ENCODE peak calls at places on chromosomes 12 and 14, in eight cellular contexts. Q, B, G, C, D, M, V and Y are unnamed samples.
A peak's percentile ranks its signal among the peaks of the same experiment; 100 is the strongest.

GRCh38 chr14:31987691-31988090 is 89.4 kb upstream of the ARHGAP5 start:
- DNase-seq in Q (no peak), B (no peak), G (no peak), C (no peak), D (no peak), M (no peak), V (no peak), Y (no peak)

GRCh38 chr12:111715242-111715641 is 29.4 kb downstream of the ACAD10 start:
- DNase-seq in Q (no peak), B (peak; percentile 1), G (no peak), C (no peak), D (no peak), M (no peak), V (no peak), Y (no peak)

GRCh38 chr14:61178226-61179060 is 102.7 kb downstream of the TMEM30B start:
- DNase-seq in Q (no peak), B (peak; percentile 97), G (peak; percentile 83), C (no peak), D (no peak), M (no peak), V (peak; percentile 95), Y (peak; percentile 92)

GRCh38 chr12:6927999-6928702 is 392 bp downstream of the ATN1 start:
- DNase-seq in Q (no peak), B (no peak), G (no peak), C (no peak), D (no peak), M (no peak), V (no peak), Y (no peak)

GRCh38 chr12:111455448-111456320 is 50.0 kb downstream of the SH2B3 start:
- DNase-seq in Q (no peak), B (peak; percentile 76), G (no peak), C (no peak), D (no peak), M (no peak), V (no peak), Y (no peak)

GRCh38 chr12:108884116-108885012 is 4.5 kb downstream of the DAO start:
- DNase-seq in Q (peak; percentile 39), B (peak; percentile 25), G (peak; percentile 39), C (peak; percentile 66), D (peak; percentile 80), M (no peak), V (no peak), Y (no peak)

GRCh38 chr14:79764288-79764687 is 447.0 kb downstream of the DIO2 start:
- DNase-seq in Q (no peak), B (no peak), G (no peak), C (no peak), D (no peak), M (no peak), V (no peak), Y (no peak)

GRCh38 chr14:64845878-64846277 is 33.8 kb downstream of the SPTB start:
- DNase-seq in Q (no peak), B (peak; percentile 12), G (no peak), C (no peak), D (no peak), M (no peak), V (peak; percentile 56), Y (no peak)

GRCh38 chr14:89428556-89429196 is 11.6 kb upstream of the FOXN3 start:
- DNase-seq in Q (no peak), B (no peak), G (no peak), C (no peak), D (no peak), M (no peak), V (no peak), Y (no peak)

GRCh38 chr14:90851327-90852036 is 35.3 kb upstream of the TTC7B start:
- DNase-seq in Q (no peak), B (no peak), G (no peak), C (no peak), D (no peak), M (no peak), V (no peak), Y (no peak)

GRCh38 chr12:47024463-47024862 is 55.0 kb upstream of the PCED1B start:
- DNase-seq in Q (no peak), B (peak; percentile 18), G (no peak), C (no peak), D (no peak), M (no peak), V (no peak), Y (no peak)

GRCh38 chr12:40378721-40379120 is 153.9 kb downstream of the LRRK2 start:
- DNase-seq in Q (no peak), B (no peak), G (no peak), C (no peak), D (no peak), M (no peak), V (no peak), Y (no peak)

GRCh38 chr12:127172857-127173256 is 1094.1 kb upstream of the TMEM132C start:
- DNase-seq in Q (no peak), B (no peak), G (no peak), C (no peak), D (no peak), M (no peak), V (no peak), Y (no peak)

GRCh38 chr12:123097521-123098084 is 53.3 kb downstream of the PITPNM2 start:
- DNase-seq in Q (no peak), B (peak; percentile 3), G (no peak), C (peak; percentile 45), D (no peak), M (no peak), V (no peak), Y (no peak)

DNA sequence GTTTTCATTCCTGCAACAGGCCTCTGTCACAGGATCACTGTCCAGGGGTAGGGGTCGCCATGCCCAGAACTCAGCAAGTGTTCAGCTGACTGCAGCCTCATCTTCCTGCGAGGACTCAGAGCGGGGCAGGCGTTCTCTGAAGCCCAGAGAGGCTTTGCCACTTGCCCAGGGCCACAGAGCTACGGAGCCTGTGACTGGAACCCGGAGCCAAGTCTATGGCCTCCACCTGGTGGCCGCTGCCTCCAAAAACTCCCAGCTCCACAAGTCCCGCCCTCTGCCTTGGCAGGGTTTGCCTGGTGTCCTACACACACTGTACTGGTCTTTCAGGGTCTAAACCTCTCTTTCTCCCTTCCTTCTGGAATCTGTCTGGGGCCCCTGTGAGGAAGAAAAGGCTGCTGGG is 8.7 kb upstream of the PPP1R13B start:
- DNase-seq in Q (no peak), B (no peak), G (no peak), C (no peak), D (no peak), M (no peak), V (no peak), Y (no peak)
- H3K4me3 ChIP-seq in Q (no peak overlapping the region), B (no peak overlapping the region), G (no peak overlapping the region), C (no peak overlapping the region), D (no peak overlapping the region), M (no peak overlapping the region), V (no peak overlapping the region), Y (no peak overlapping the region)

GRCh38 chr14:63478437-63478852 is 64.7 kb downstream of the PPP2R5E start:
- DNase-seq in Q (no peak), B (no peak), G (no peak), C (no peak), D (no peak), M (no peak), V (no peak), Y (no peak)
- TF ChIP-seq CTCF in Q (no peak), B (no peak), G (no peak), C (no peak), D (no peak), M (no peak), V (no peak), Y (no peak)

DNA sequence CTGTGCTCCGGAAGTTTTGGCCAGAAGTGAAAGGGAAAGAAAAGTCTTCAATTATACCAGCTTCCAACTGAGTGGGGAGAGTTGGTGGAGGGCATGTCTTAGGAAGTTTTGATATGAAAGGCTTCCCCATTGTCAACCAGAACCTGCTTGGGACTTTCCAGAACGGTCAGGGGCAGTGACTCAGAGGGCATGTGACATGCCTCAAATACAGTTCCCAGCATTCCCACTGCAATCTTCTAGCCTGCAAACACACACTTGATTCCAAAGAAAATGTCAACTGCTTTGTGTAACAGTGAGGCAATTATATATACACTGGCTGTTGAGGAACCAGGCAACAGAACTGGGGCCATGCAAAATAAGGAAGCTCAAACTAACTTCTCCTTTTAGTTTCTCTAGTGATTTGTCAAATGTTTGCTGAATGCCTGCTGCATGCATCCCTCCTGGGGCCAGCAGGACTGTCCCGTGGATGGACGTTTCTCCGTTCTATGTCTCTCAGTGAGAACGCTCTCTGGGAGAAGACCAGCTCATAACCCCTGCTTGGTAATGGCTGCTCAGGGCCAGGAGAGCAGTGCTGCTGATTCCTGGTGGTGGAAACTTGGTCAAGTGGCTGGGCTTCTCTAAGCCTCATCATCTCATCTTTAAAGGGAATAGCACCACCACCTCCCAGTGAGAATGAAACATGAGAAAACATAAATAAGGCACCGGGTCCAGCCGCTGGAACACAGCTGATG is 18.3 kb downstream of the SLC25A47 start:
- DNase-seq in Q (no peak), B (peak; percentile 87), G (no peak), C (no peak), D (peak; percentile 76), M (peak; percentile 24), V (peak; percentile 42), Y (peak; percentile 14)
- H3K4me3 ChIP-seq in Q (no peak overlapping the region), B (no peak overlapping the region), G (no peak overlapping the region), C (no peak overlapping the region), D (no peak overlapping the region), M (peak overlapping the region; percentile 25), V (no peak overlapping the region), Y (no peak overlapping the region)

GRCh38 chr14:69154779-69155178 is 1.9 kb upstream of the DCAF5 start:
- DNase-seq in Q (no peak), B (peak; percentile 17), G (no peak), C (no peak), D (peak; percentile 11), M (peak; percentile 5), V (no peak), Y (no peak)

GRCh38 chr14:69153848-69154208 is 909 bp upstream of the DCAF5 start:
- DNase-seq in Q (no peak), B (no peak), G (no peak), C (peak; percentile 39), D (peak; percentile 21), M (no peak), V (no peak), Y (no peak)

GRCh38 chr14:69151458-69152180 is 1.3 kb downstream of the DCAF5 start:
- DNase-seq in Q (peak; percentile 66), B (no peak), G (peak; percentile 48), C (peak; percentile 76), D (peak; percentile 85), M (no peak), V (no peak), Y (no peak)

GRCh38 chr14:69152181-69152943 is 557 bp downstream of the DCAF5 start:
- DNase-seq in Q (peak; percentile 44), B (no peak), G (no peak), C (no peak), D (peak; percentile 70), M (no peak), V (no peak), Y (no peak)

DNA sequence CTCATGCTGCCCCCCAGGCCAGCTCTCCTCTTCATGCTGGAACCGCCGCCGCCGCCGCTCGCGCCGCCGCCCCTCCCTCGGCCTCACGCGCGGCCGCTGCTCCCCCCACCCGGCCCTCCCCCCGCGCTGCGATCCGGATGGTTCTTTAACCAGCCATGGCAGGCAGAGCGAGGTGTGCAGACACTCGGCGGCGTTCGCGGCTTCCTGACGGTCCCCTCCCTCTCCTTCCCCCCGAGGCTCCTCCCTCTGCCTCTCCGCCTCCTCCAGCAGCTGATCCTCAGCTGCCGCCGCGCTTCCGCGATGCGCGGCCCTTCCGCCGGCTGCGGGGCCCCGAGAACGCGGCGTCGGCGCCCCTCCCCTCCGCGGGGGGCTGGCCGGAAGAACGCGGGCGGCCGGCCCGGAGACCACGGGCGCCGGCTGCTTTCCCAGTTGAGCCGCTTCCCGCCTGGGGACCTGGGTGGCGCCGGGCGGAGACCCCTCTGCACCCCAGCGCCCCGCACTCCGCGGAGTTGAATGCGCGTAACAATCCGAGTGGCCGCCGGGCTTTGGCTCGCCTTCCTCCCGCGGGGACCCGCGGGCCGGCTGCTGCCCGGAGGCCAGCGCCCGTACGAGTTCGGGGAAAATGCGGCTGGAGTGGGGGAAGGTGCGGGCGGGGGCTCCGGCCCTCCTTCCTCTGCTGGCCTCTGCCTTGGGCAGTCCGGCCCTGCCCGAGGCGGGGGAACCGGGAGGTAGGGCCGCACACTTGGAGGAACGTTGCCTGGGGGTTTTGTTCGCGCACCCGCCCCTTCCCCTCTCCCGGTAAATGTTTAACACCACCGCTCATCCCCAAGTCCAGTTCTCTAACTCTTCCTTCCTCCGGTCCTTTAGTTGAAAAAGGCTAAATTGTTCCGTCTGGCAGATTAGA is at the start of gene DCAF5:
- DNase-seq in Q (peak; percentile 91), B (peak; percentile 91), G (peak; percentile 84), C (peak; percentile 96), D (peak; percentile 96), M (peak; percentile 76), V (peak; percentile 78), Y (peak; percentile 71)
- TF ChIP-seq CTCF in Q (no peak), B (no peak), G (no peak), C (no peak), D (no peak), M (no peak), V (no peak), Y (no peak)